ENCODE peak calls at places on chromosome 1, in seven cellular contexts. I, C, Q, H, W, L and S are unnamed samples.
A peak's percentile ranks its signal among the peaks of the same experiment; 100 is the strongest.

GRCh38 chr1:32627596-32628162 is 22.7 kb downstream of the ZBTB8OS start:
- DNase-seq in W (no peak), C (no peak), L (no peak), H (peak; percentile 30), Q (no peak), I (peak; percentile 11), S (peak; percentile 78)

GRCh38 chr1:109509176-109510134 is at the start of gene AMIGO1:
- DNase-seq in H (peak; percentile 85), W (no peak), Q (peak; percentile 73), I (peak; percentile 37), C (peak; percentile 49), L (peak; percentile 72), S (peak; percentile 64)

GRCh38 chr1:59641861-59642260 is 172.9 kb upstream of the HOOK1 start:
- DNase-seq in C (no peak), I (no peak), W (no peak), Q (no peak), H (no peak), L (no peak), S (no peak)

GRCh38 chr1:6126028-6126427 is 54.1 kb downstream of the CHD5 start:
- DNase-seq in L (no peak), Q (no peak), I (no peak), W (peak; percentile 35), H (no peak), C (no peak), S (no peak)

GRCh38 chr1:2229921-2230700 is 2.0 kb downstream of the SKI start:
- DNase-seq in W (no peak), I (peak; percentile 50), Q (peak; percentile 65), C (peak; percentile 52), L (peak; percentile 58), H (no peak), S (no peak)

GRCh38 chr1:60228253-60228594 is 154.7 kb upstream of the C1orf87 start:
- DNase-seq in C (no peak), H (no peak), W (no peak), I (no peak), L (no peak), Q (no peak), S (no peak)

GRCh38 chr1:177351361-177352108 is 180.8 kb downstream of the BRINP2 start:
- DNase-seq in H (no peak), Q (no peak), C (no peak), I (peak; percentile 81), W (no peak), L (no peak), S (no peak)

GRCh38 chr1:160711528-160712311 is at the start of gene CD48:
- DNase-seq in Q (no peak), C (no peak), L (no peak), H (peak; percentile 47), W (no peak), I (no peak), S (peak; percentile 88)

GRCh38 chr1:28668191-28668955 is at the start of gene GMEB1:
- DNase-seq in I (peak; percentile 85), H (peak; percentile 94), C (peak; percentile 87), W (peak; percentile 95), Q (peak; percentile 87), L (peak; percentile 87), S (peak; percentile 81)

GRCh38 chr1:17377325-17377953 is 5.4 kb downstream of the PADI6 start:
- DNase-seq in H (no peak), Q (no peak), I (no peak), L (no peak), C (peak; percentile 5), W (no peak), S (no peak)

GRCh38 chr1:182617734-182618288 is 13.6 kb upstream of the RGS16 start:
- DNase-seq in H (no peak), I (peak; percentile 32), L (no peak), Q (no peak), C (no peak), W (no peak), S (no peak)

GRCh38 chr1:177959793-177960515 is 9.9 kb downstream of the SEC16B start:
- DNase-seq in H (no peak), Q (peak; percentile 70), I (peak; percentile 65), L (peak; percentile 31), C (peak; percentile 55), W (no peak), S (no peak)

GRCh38 chr1:67522793-67523192 is 92.6 kb upstream of the SERBP1 start:
- DNase-seq in W (no peak), Q (no peak), C (no peak), H (no peak), I (no peak), L (no peak), S (no peak)

GRCh38 chr1:1199961-1200875 is 6.2 kb downstream of the TNFRSF18 start:
- DNase-seq in I (no peak), Q (no peak), L (no peak), H (no peak), C (no peak), W (peak; percentile 77), S (no peak)

GRCh38 chr1:167862432-167863076 is 51.4 kb downstream of the ADCY10 start:
- DNase-seq in W (no peak), I (peak; percentile 24), L (peak; percentile 62), H (no peak), Q (peak; percentile 84), C (peak; percentile 59), S (no peak)

GRCh38 chr1:118077331-118078055 is 107.5 kb downstream of the SPAG17 start:
- DNase-seq in Q (peak; percentile 56), W (no peak), C (peak; percentile 68), I (peak; percentile 64), L (peak; percentile 37), H (no peak), S (no peak)